ENCODE peak calls at places on chromosomes 16 and 17, in five cellular contexts. Z, G, J, M and P are unnamed samples.

GRCh38 chr16:57873218-57873617 is 70.9 kb upstream of the KIFC3 start:
- DNase-seq in M (no peak), Z (no peak), G (no peak), J (no peak), P (no peak)

GRCh38 chr16:13186813-13187212 is 285.4 kb downstream of the SHISA9 start:
- DNase-seq in G (no peak), Z (no peak), J (no peak), M (no peak), P (no peak)

GRCh38 chr17:62898239-62898864 is 67.7 kb upstream of the TANC2 start:
- DNase-seq in G (no peak), J (no peak), Z (no peak), M (no peak), P (no peak)

GRCh38 chr17:8518346-8518745 is 82.7 kb downstream of the NDEL1 start:
- DNase-seq in M (no peak), Z (no peak), G (no peak), J (no peak), P (no peak)

GRCh38 chr17:39608142-39608541 is 422 bp upstream of the NEUROD2 start:
- DNase-seq in Z (no peak), G (no peak), M (no peak), J (no peak), P (no peak)

GRCh38 chr16:11976850-11977205 is 294 bp downstream of the SNX29 start:
- DNase-seq in J (no peak), Z (no peak), M (no peak), G (peak; percentile 20), P (no peak)

GRCh38 chr17:51487947-51488346 is 227.6 kb downstream of the UTP18 start:
- DNase-seq in Z (no peak), G (no peak), M (no peak), J (peak; percentile 28), P (no peak)

GRCh38 chr16:86683441-86684194 is 105.3 kb downstream of the FOXL1 start:
- DNase-seq in Z (no peak), J (no peak), G (no peak), M (no peak), P (no peak)

GRCh38 chr17:29571883-29572681 is 3.6 kb downstream of the TP53I13 start:
- DNase-seq in Z (no peak), M (no peak), J (no peak), G (peak; percentile 18), P (peak; percentile 52)

GRCh38 chr17:80468781-80469533 is 7.5 kb downstream of the NPTX1 start:
- DNase-seq in G (no peak), Z (peak; percentile 44), M (no peak), J (no peak), P (no peak)

GRCh38 chr16:68452176-68452575 is 3.9 kb upstream of the SMPD3 start:
- DNase-seq in Z (no peak), J (no peak), G (no peak), M (no peak), P (no peak)

GRCh38 chr17:17525331-17525730 is 29.1 kb upstream of the RASD1 start:
- DNase-seq in G (no peak), Z (peak; percentile 41), J (no peak), M (no peak), P (no peak)

GRCh38 chr17:9306086-9306485 is 269.5 kb downstream of the STX8 start:
- DNase-seq in G (no peak), M (no peak), Z (no peak), J (no peak), P (no peak)

GRCh38 chr17:32955155-32955554 is 27.2 kb downstream of the TMEM98 start:
- DNase-seq in M (no peak), G (no peak), Z (no peak), J (no peak), P (no peak)

GRCh38 chr16:71341881-71342280 is 16.6 kb upstream of the CALB2 start:
- DNase-seq in G (no peak), Z (no peak), J (no peak), M (no peak), P (no peak)

GRCh38 chr16:52561910-52562741 is 15.2 kb upstream of the TOX3 start:
- DNase-seq in J (no peak), M (no peak), G (no peak), Z (no peak), P (peak; percentile 72)

GRCh38 chr16:67104061-67104460 is 5.7 kb upstream of the PHAF1 start:
- DNase-seq in J (no peak), G (no peak), M (no peak), Z (no peak), P (no peak)

GRCh38 chr16:64880994-64881393 is 240.9 kb downstream of the CDH11 start:
- DNase-seq in G (no peak), J (no peak), M (no peak), Z (no peak), P (no peak)

GRCh38 chr17:61335845-61336655 is 63.6 kb upstream of the TBX2 start:
- DNase-seq in G (peak; percentile 75), J (no peak), M (no peak), Z (no peak), P (peak; percentile 78)

GRCh38 chr17:8162997-8163977 is 539 bp upstream of the VAMP2 start:
- DNase-seq in M (no peak), G (peak; percentile 54), Z (peak; percentile 50), J (peak; percentile 38), P (peak; percentile 83)

GRCh38 chr16:75116081-75116910 is at the start of gene LDHD:
- DNase-seq in G (peak; percentile 90), J (no peak), Z (peak; percentile 84), M (peak; percentile 82), P (peak; percentile 95)

GRCh38 chr17:21282850-21283249 is 1.7 kb upstream of the MAP2K3 start:
- DNase-seq in G (no peak), Z (no peak), M (no peak), J (no peak), P (no peak)

GRCh38 chr17:61491981-61492380 is 39.8 kb downstream of the TBX4 start:
- DNase-seq in G (no peak), J (no peak), M (no peak), Z (no peak), P (no peak)

GRCh38 chr17:1639549-1639948 is 6.0 kb downstream of the SCARF1 start:
- DNase-seq in J (no peak), M (no peak), G (no peak), Z (no peak), P (no peak)

GRCh38 chr17:75680431-75680830 is 13.3 kb downstream of the SAP30BP start:
- DNase-seq in J (no peak), G (no peak), M (no peak), Z (no peak), P (no peak)

GRCh38 chr17:38447502-38448095 is 19.3 kb downstream of the ARHGAP23 start:
- DNase-seq in G (no peak), Z (no peak), M (no peak), J (no peak), P (no peak)